ENCODE peak calls at places on chromosome 19, in nine cellular contexts. Q, J, D, O, N, B, Z, I and T are unnamed samples.
A peak's percentile ranks its signal among the peaks of the same experiment; 100 is the strongest.

GRCh38 chr19:8093740-8094139 is 41.2 kb downstream of the CCL25 start:
- DNase-seq in I (no peak), O (no peak), N (no peak), Q (no peak), D (no peak), B (no peak), Z (no peak), J (no peak), T (no peak)

GRCh38 chr19:40687525-40688016 is 2.9 kb downstream of the NUMBL start:
- DNase-seq in Q (no peak), D (no peak), Z (no peak), I (no peak), O (peak; percentile 92), B (no peak), J (no peak), N (no peak), T (no peak)

GRCh38 chr19:35899547-35900214 is 659 bp downstream of the NFKBID start:
- DNase-seq in Z (peak; percentile 80), D (peak; percentile 48), B (peak; percentile 89), N (peak; percentile 88), I (peak; percentile 33), J (peak; percentile 88), O (peak; percentile 90), Q (peak; percentile 77), T (peak; percentile 87)

GRCh38 chr19:2239771-2240770 is 3.4 kb downstream of the SF3A2 start:
- DNase-seq in J (no peak), I (peak; percentile 34), O (no peak), B (peak; percentile 85), Z (peak; percentile 31), D (no peak), N (no peak), Q (no peak), T (no peak)

GRCh38 chr19:38702278-38702677 is 42.0 kb downstream of the CAPN12 start:
- DNase-seq in I (no peak), D (no peak), J (no peak), O (no peak), Z (no peak), N (no peak), Q (no peak), B (no peak), T (no peak)

GRCh38 chr19:44452367-44452766 is 4.1 kb upstream of the ZNF229 start:
- DNase-seq in O (no peak), Q (no peak), J (no peak), D (no peak), N (no peak), I (no peak), B (no peak), Z (no peak), T (no peak)

GRCh38 chr19:35253316-35254286 is 4.8 kb downstream of the LSR start:
- DNase-seq in J (no peak), O (no peak), B (peak; percentile 13), D (no peak), Q (no peak), Z (peak; percentile 63), N (no peak), I (no peak), T (no peak)

GRCh38 chr19:38004100-38004504 is 97.1 kb downstream of the SIPA1L3 start:
- DNase-seq in I (no peak), J (no peak), Z (no peak), B (no peak), Q (no peak), N (no peak), O (no peak), D (no peak), T (peak; percentile 55)

GRCh38 chr19:31890230-31890629 is 455.2 kb upstream of the ZNF507 start:
- DNase-seq in Q (no peak), B (no peak), D (no peak), Z (no peak), N (no peak), I (no peak), J (no peak), O (no peak), T (no peak)

GRCh38 chr19:18063463-18063862 is 23.3 kb downstream of the IL12RB1 start:
- DNase-seq in D (no peak), B (no peak), O (no peak), N (peak; percentile 40), I (no peak), Z (no peak), Q (no peak), J (no peak), T (no peak)

GRCh38 chr19:35764432-35765315 is 6.7 kb downstream of the PROSER3 start:
- DNase-seq in B (no peak), O (no peak), I (no peak), J (no peak), D (no peak), Z (no peak), N (no peak), Q (no peak), T (no peak)

GRCh38 chr19:35040826-35041547 is 534 bp upstream of the HPN start:
- DNase-seq in J (peak; percentile 76), I (no peak), Q (no peak), Z (no peak), B (peak; percentile 57), N (peak; percentile 35), O (peak; percentile 97), D (peak; percentile 65), T (no peak)

GRCh38 chr19:36837902-36838783 is at the start of gene ZNF790:
- DNase-seq in Q (peak; percentile 91), B (peak; percentile 91), Z (peak; percentile 80), O (peak; percentile 93), I (peak; percentile 69), J (peak; percentile 79), D (peak; percentile 89), N (peak; percentile 87), T (peak; percentile 79)

GRCh38 chr19:1131718-1132552 is 28.1 kb downstream of the GPX4 start:
- DNase-seq in D (peak; percentile 35), B (peak; percentile 94), O (peak; percentile 95), Z (no peak), J (peak; percentile 80), I (peak; percentile 63), N (peak; percentile 93), Q (no peak), T (no peak)

GRCh38 chr19:19062454-19063182 is 1.2 kb upstream of the SLC25A42 start:
- DNase-seq in B (peak; percentile 22), I (no peak), O (no peak), N (peak; percentile 9), D (no peak), Q (no peak), Z (no peak), J (no peak), T (no peak)

GRCh38 chr19:497861-498590 is 1.7 kb downstream of the MADCAM1 start:
- DNase-seq in I (no peak), O (no peak), N (no peak), D (no peak), Z (no peak), J (peak; percentile 43), Q (no peak), B (no peak), T (no peak)

GRCh38 chr19:56838930-56839664 is 1.4 kb downstream of the PEG3 start:
- DNase-seq in N (peak; percentile 24), D (peak; percentile 98), B (peak; percentile 44), Z (no peak), I (peak; percentile 72), O (peak; percentile 97), J (peak; percentile 45), Q (peak; percentile 100), T (no peak)

GRCh38 chr19:3692141-3693029 is 7.9 kb downstream of the PIP5K1C start:
- DNase-seq in N (peak; percentile 66), Q (no peak), O (no peak), B (peak; percentile 56), Z (no peak), D (no peak), I (no peak), J (no peak), T (no peak)

GRCh38 chr19:1057185-1057857 is 9.6 kb upstream of the ARHGAP45 start:
- DNase-seq in Q (peak; percentile 61), I (peak; percentile 40), N (no peak), Z (no peak), J (no peak), O (no peak), D (no peak), B (peak; percentile 48), T (peak; percentile 37)

GRCh38 chr19:49210108-49210900 is 52.7 kb downstream of the TRPM4 start:
- DNase-seq in J (no peak), I (no peak), B (no peak), Z (no peak), Q (no peak), N (peak; percentile 56), D (no peak), O (peak; percentile 47), T (no peak)